ENCODE peak calls at places on chromosomes 5 and 9, in eight cellular contexts. One of them, this sample, is unnamed.

GRCh38 chr5:175032013-175032412 is 307.6 kb downstream of the MSX2 start:
- DNase-seq in H1: no peak
- DNase-seq in GM12878: no peak
- DNase-seq in A549: no peak
- DNase-seq in endothelial cell of umbilical vein: no peak
- DNase-seq in HepG2: no peak
- DNase-seq in K562: no peak
- DNase-seq in HCT116: no peak
- DNase-seq in this sample: no peak

GRCh38 chr5:35647712-35648111 is 30.0 kb downstream of the SPEF2 start:
- DNase-seq in H1: no peak
- DNase-seq in GM12878: no peak
- DNase-seq in A549: no peak
- DNase-seq in endothelial cell of umbilical vein: no peak
- DNase-seq in HepG2: no peak
- DNase-seq in K562: no peak
- DNase-seq in HCT116: no peak
- DNase-seq in this sample: no peak

GRCh38 chr9:20831028-20831427 is 147.0 kb downstream of the FOCAD start:
- DNase-seq in H1: no peak
- DNase-seq in GM12878: no peak
- DNase-seq in A549: no peak
- DNase-seq in endothelial cell of umbilical vein: no peak
- DNase-seq in HepG2: no peak
- DNase-seq in K562: no peak
- DNase-seq in HCT116: no peak
- DNase-seq in this sample: no peak

GRCh38 chr5:41346609-41347008 is 133.3 kb upstream of the C6 start:
- DNase-seq in H1: no peak
- DNase-seq in GM12878: no peak
- DNase-seq in A549: peak
- DNase-seq in endothelial cell of umbilical vein: peak
- DNase-seq in HepG2: no peak
- DNase-seq in K562: no peak
- DNase-seq in HCT116: peak
- DNase-seq in this sample: peak

GRCh38 chr5:123099514-123100151 is 10.6 kb downstream of the PRDM6 start:
- DNase-seq in H1: no peak
- DNase-seq in GM12878: no peak
- DNase-seq in A549: peak
- DNase-seq in endothelial cell of umbilical vein: no peak
- DNase-seq in HepG2: no peak
- DNase-seq in K562: no peak
- DNase-seq in HCT116: peak
- DNase-seq in this sample: peak

GRCh38 chr5:141650851-141651727 is at the start of gene FCHSD1:
- DNase-seq in H1: peak
- DNase-seq in GM12878: no peak
- DNase-seq in A549: peak
- DNase-seq in endothelial cell of umbilical vein: peak
- DNase-seq in HepG2: peak
- DNase-seq in K562: peak
- DNase-seq in HCT116: peak
- DNase-seq in this sample: peak

GRCh38 chr5:11177993-11178711 is 417.1 kb upstream of the DAP start:
- DNase-seq in H1: no peak
- DNase-seq in GM12878: no peak
- DNase-seq in A549: no peak
- DNase-seq in endothelial cell of umbilical vein: no peak
- DNase-seq in HepG2: no peak
- DNase-seq in K562: no peak
- DNase-seq in HCT116: no peak
- DNase-seq in this sample: no peak

GRCh38 chr5:18745988-18746615 is 1111.8 kb downstream of the TAF11L14 start:
- DNase-seq in H1: no peak
- DNase-seq in GM12878: peak
- DNase-seq in A549: peak
- DNase-seq in endothelial cell of umbilical vein: peak
- DNase-seq in HepG2: peak
- DNase-seq in K562: no peak
- DNase-seq in HCT116: no peak
- DNase-seq in this sample: peak

GRCh38 chr5:60633336-60633735 is 66.6 kb downstream of the DEPDC1B start:
- DNase-seq in H1: no peak
- DNase-seq in GM12878: no peak
- DNase-seq in A549: no peak
- DNase-seq in endothelial cell of umbilical vein: peak
- DNase-seq in HepG2: no peak
- DNase-seq in K562: no peak
- DNase-seq in HCT116: no peak
- DNase-seq in this sample: no peak

GRCh38 chr5:119393201-119393691 is 37.4 kb downstream of the TNFAIP8 start:
- DNase-seq in H1: no peak
- DNase-seq in GM12878: no peak
- DNase-seq in A549: no peak
- DNase-seq in endothelial cell of umbilical vein: no peak
- DNase-seq in HepG2: no peak
- DNase-seq in K562: no peak
- DNase-seq in HCT116: no peak
- DNase-seq in this sample: no peak

GRCh38 chr5:10788358-10788757 is 27.3 kb upstream of the DAP start:
- DNase-seq in H1: no peak
- DNase-seq in GM12878: no peak
- DNase-seq in A549: no peak
- DNase-seq in endothelial cell of umbilical vein: no peak
- DNase-seq in HepG2: no peak
- DNase-seq in K562: no peak
- DNase-seq in HCT116: no peak
- DNase-seq in this sample: no peak

GRCh38 chr9:113221800-113222481 is 597 bp downstream of the SLC31A1 start:
- DNase-seq in H1: no peak
- DNase-seq in GM12878: no peak
- DNase-seq in A549: no peak
- DNase-seq in endothelial cell of umbilical vein: no peak
- DNase-seq in HepG2: peak
- DNase-seq in K562: peak
- DNase-seq in HCT116: no peak
- DNase-seq in this sample: no peak

GRCh38 chr9:125141751-125142150 is 1.6 kb downstream of the SCAI start:
- DNase-seq in H1: no peak
- DNase-seq in GM12878: no peak
- DNase-seq in A549: no peak
- DNase-seq in endothelial cell of umbilical vein: no peak
- DNase-seq in HepG2: no peak
- DNase-seq in K562: no peak
- DNase-seq in HCT116: no peak
- DNase-seq in this sample: no peak

GRCh38 chr9:125141251-125141650 is 2.1 kb downstream of the SCAI start:
- DNase-seq in H1: no peak
- DNase-seq in GM12878: no peak
- DNase-seq in A549: no peak
- DNase-seq in endothelial cell of umbilical vein: no peak
- DNase-seq in HepG2: no peak
- DNase-seq in K562: no peak
- DNase-seq in HCT116: no peak
- DNase-seq in this sample: no peak

GRCh38 chr9:125142560-125143376 is 560 bp downstream of the SCAI start:
- DNase-seq in H1: no peak
- DNase-seq in GM12878: no peak
- DNase-seq in A549: no peak
- DNase-seq in endothelial cell of umbilical vein: peak
- DNase-seq in HepG2: no peak
- DNase-seq in K562: no peak
- DNase-seq in HCT116: no peak
- DNase-seq in this sample: peak

GRCh38 chr9:125145425-125145824 is 2.1 kb upstream of the SCAI start:
- DNase-seq in H1: no peak
- DNase-seq in GM12878: no peak
- DNase-seq in A549: no peak
- DNase-seq in endothelial cell of umbilical vein: no peak
- DNase-seq in HepG2: no peak
- DNase-seq in K562: no peak
- DNase-seq in HCT116: no peak
- DNase-seq in this sample: peak

GRCh38 chr9:125143377-125144090 is at the start of gene SCAI:
- DNase-seq in H1: peak
- DNase-seq in GM12878: peak
- DNase-seq in A549: peak
- DNase-seq in endothelial cell of umbilical vein: peak
- DNase-seq in HepG2: peak
- DNase-seq in K562: peak
- DNase-seq in HCT116: peak
- DNase-seq in this sample: peak
- TF ChIP-seq POLR2A in H1: peak
- TF ChIP-seq POLR2A in GM12878: peak
- TF ChIP-seq POLR2A in A549: peak
- TF ChIP-seq POLR2A in endothelial cell of umbilical vein: peak
- TF ChIP-seq POLR2A in HepG2: no peak
- TF ChIP-seq POLR2A in K562: no peak
- TF ChIP-seq POLR2A in HCT116: no peak
- TF ChIP-seq POLR2A in this sample: peak

GRCh38 chr9:104334549-104334948 is 169.5 kb upstream of the OR13F1 start:
- DNase-seq in H1: no peak
- DNase-seq in GM12878: no peak
- DNase-seq in A549: no peak
- DNase-seq in endothelial cell of umbilical vein: no peak
- DNase-seq in HepG2: no peak
- DNase-seq in K562: no peak
- DNase-seq in HCT116: no peak
- DNase-seq in this sample: no peak

GRCh38 chr9:104342552-104342951 is 161.5 kb upstream of the OR13F1 start:
- DNase-seq in H1: no peak
- DNase-seq in GM12878: no peak
- DNase-seq in A549: no peak
- DNase-seq in endothelial cell of umbilical vein: no peak
- DNase-seq in HepG2: no peak
- DNase-seq in K562: no peak
- DNase-seq in HCT116: no peak
- DNase-seq in this sample: no peak

DNA sequence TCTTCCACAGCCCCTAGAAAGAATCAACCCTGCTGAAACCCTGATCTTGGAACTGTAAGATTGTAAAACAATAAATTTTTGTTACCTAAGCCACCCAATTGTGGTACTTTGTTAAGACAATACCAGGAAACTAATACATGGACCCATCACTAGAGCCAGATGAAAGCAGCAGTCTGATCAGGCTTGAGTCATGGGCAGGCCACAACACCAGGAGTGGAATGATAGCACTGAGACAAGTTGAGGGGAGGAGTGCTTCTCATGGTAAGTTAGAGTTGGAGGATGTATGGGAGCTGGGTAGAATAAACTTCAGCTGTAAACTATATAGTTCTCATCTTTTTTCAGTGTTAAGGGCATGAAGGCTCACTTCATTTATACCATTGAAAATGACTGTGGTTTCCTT is 164.4 kb upstream of the OR13F1 start:
- DNase-seq in H1: no peak
- DNase-seq in GM12878: no peak
- DNase-seq in A549: no peak
- DNase-seq in endothelial cell of umbilical vein: no peak
- DNase-seq in HepG2: no peak
- DNase-seq in K562: no peak
- DNase-seq in HCT116: no peak
- DNase-seq in this sample: no peak
- TF ChIP-seq MAX in H1: no peak
- TF ChIP-seq MAX in GM12878: no peak
- TF ChIP-seq MAX in A549: no peak
- TF ChIP-seq MAX in endothelial cell of umbilical vein: no peak
- TF ChIP-seq MAX in HepG2: no peak
- TF ChIP-seq MAX in K562: no peak
- TF ChIP-seq MAX in HCT116: no peak
- TF ChIP-seq MAX in this sample: no peak

GRCh38 chr5:181207960-181208253 is 2.9 kb upstream of the TRIM7 start:
- DNase-seq in H1: no peak
- DNase-seq in GM12878: no peak
- DNase-seq in A549: no peak
- DNase-seq in endothelial cell of umbilical vein: no peak
- DNase-seq in HepG2: no peak
- DNase-seq in K562: no peak
- DNase-seq in HCT116: no peak
- DNase-seq in this sample: no peak
- H3K4me3 ChIP-seq in H1: no peak
- H3K4me3 ChIP-seq in GM12878: peak
- H3K4me3 ChIP-seq in A549: no peak
- H3K4me3 ChIP-seq in endothelial cell of umbilical vein: no peak
- H3K4me3 ChIP-seq in HepG2: no peak
- H3K4me3 ChIP-seq in K562: peak
- H3K4me3 ChIP-seq in HCT116: no peak
- H3K4me3 ChIP-seq in this sample: no peak

DNA sequence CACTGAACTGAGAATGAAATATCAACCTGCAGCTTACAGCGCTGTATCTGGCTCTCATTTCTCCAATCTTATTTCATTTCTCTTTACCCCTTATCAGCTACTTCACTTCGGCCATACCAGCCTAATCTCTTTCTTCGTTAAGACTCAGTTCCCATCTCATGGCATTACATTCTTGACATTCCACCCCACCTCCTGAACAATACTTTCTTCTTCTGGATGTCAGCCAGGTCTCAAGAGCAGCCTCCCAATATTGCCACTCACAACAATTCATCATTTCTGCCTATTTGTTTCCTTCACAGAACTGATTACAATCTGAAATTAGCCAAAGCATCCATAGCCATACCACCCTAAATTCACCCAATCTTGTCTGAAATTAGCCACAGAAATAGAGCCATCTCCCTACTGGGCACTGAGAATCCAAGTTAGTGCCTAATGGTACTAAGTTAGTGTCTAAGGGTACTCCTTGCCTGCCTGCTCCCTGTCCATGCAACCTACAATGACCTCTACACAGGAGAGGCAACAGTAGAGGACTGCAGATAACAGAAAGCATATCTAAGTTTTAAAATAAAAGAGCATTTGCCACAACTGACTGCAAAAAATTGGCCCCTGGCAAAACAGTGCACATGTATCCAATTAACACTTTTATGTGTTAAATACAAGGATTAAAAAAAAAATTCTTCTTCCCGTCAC is 35.2 kb downstream of the SETX start:
- DNase-seq in H1: no peak
- DNase-seq in GM12878: no peak
- DNase-seq in A549: no peak
- DNase-seq in endothelial cell of umbilical vein: peak
- DNase-seq in HepG2: no peak
- DNase-seq in K562: no peak
- DNase-seq in HCT116: no peak
- DNase-seq in this sample: no peak
- TF ChIP-seq POLR2A in H1: no peak
- TF ChIP-seq POLR2A in GM12878: no peak
- TF ChIP-seq POLR2A in A549: no peak
- TF ChIP-seq POLR2A in endothelial cell of umbilical vein: no peak
- TF ChIP-seq POLR2A in HepG2: no peak
- TF ChIP-seq POLR2A in K562: no peak
- TF ChIP-seq POLR2A in HCT116: no peak
- TF ChIP-seq POLR2A in this sample: no peak

This sample was measured in NB4.